ENCODE peak calls at places on chromosomes 12 and 14, in seven cellular contexts. C is choroid plexus epithelial cell; T is AG04450; A is sigmoid colon; P is cardiac fibroblast; S is NCI-H524; J is activated CD4-positive, alpha-beta T cell treated with anti-CD3 and anti-CD28 coated beads for 48 hours. E is an unnamed sample.

GRCh38 chr14:100031506-100032281 is 33.5 kb upstream of the EVL start:
- DNase-seq in J (no peak), A (peak; percentile 80), C (peak; percentile 99), S (no peak), P (peak; percentile 97), T (peak; percentile 95), E (no peak)

GRCh38 chr12:27922591-27923139 is 49.9 kb downstream of the PTHLH start:
- DNase-seq in T (no peak), A (no peak), S (no peak), C (peak; percentile 33), P (peak; percentile 85), J (no peak), E (no peak)

GRCh38 chr14:65303902-65304222 is 108.7 kb upstream of the FUT8 start:
- DNase-seq in P (no peak), A (no peak), T (no peak), J (no peak), C (no peak), S (no peak), E (no peak)

GRCh38 chr12:54300732-54301427 is at the start of gene NFE2:
- DNase-seq in J (peak; percentile 58), S (peak; percentile 45), P (peak; percentile 81), C (peak; percentile 74), A (no peak), T (peak; percentile 51), E (peak; percentile 77)

GRCh38 chr14:103247169-103247606 is 86.8 kb upstream of the EIF5 start:
- DNase-seq in S (no peak), T (no peak), C (no peak), A (no peak), J (no peak), P (peak; percentile 23), E (no peak)

GRCh38 chr14:26872930-26873470 is 275.2 kb upstream of the NOVA1 start:
- DNase-seq in J (no peak), T (no peak), P (no peak), C (no peak), A (no peak), S (peak; percentile 99), E (peak; percentile 72)

GRCh38 chr12:100141998-100142850 is 450 bp downstream of the BLTP3B start:
- DNase-seq in J (peak; percentile 56), T (no peak), C (no peak), P (peak; percentile 20), S (peak; percentile 47), A (peak; percentile 74), E (peak; percentile 39)

GRCh38 chr12:26251600-26251999 is 56.2 kb downstream of the SSPN start:
- DNase-seq in S (no peak), C (peak; percentile 40), A (no peak), T (no peak), J (no peak), P (peak; percentile 95), E (no peak)

GRCh38 chr14:79629372-79629771 is 581.9 kb downstream of the DIO2 start:
- DNase-seq in J (no peak), S (no peak), A (no peak), T (no peak), C (no peak), P (no peak), E (no peak)

GRCh38 chr14:96268426-96269358 is 12.7 kb downstream of the BDKRB1 start:
- DNase-seq in S (no peak), J (no peak), T (peak; percentile 88), C (peak; percentile 93), P (peak; percentile 91), A (peak; percentile 92), E (peak; percentile 14)

GRCh38 chr12:97943359-97943758 is 480.8 kb downstream of the RMST start:
- DNase-seq in J (no peak), C (no peak), T (no peak), P (no peak), A (no peak), S (no peak), E (no peak)

GRCh38 chr12:68537571-68537970 is 73.1 kb upstream of the RAP1B start:
- DNase-seq in P (no peak), A (no peak), S (no peak), C (no peak), T (no peak), J (no peak), E (no peak)

GRCh38 chr14:28756896-28757570 is 9.6 kb upstream of the FOXG1 start:
- DNase-seq in P (peak; percentile 63), S (peak; percentile 72), J (no peak), C (peak; percentile 77), T (no peak), A (no peak), E (peak; percentile 46)

GRCh38 chr12:105640780-105641179 is 310.3 kb downstream of the C12orf75 start:
- DNase-seq in A (no peak), J (no peak), S (no peak), P (no peak), T (no peak), C (no peak), E (no peak)